ENCODE peak calls at places on chromosomes 4 and X, in five cellular contexts. U is hepatocyte; O is NT2/D1; J is activated naive CD4-positive, alpha-beta T cell treated with anti-CD3 and anti-CD28 coated beads for 36 hours; S is T-helper 1 cell. E is an unnamed sample.

GRCh38 chr4:159105761-159106243 is 2.9 kb downstream of the RAPGEF2 start:
- DNase-seq in J (peak), S (no peak), U (no peak), O (no peak), E (no peak)

GRCh38 chrX:49257846-49258748 is 6.4 kb downstream of the FOXP3 start:
- DNase-seq in J (peak), O (no peak), U (no peak), S (no peak), E (no peak)

GRCh38 chr4:108301583-108302256 is 133.0 kb upstream of the LEF1 start:
- DNase-seq in J (no peak), U (peak), O (no peak), S (no peak), E (no peak)

GRCh38 chr4:118417325-118417724 is 64.5 kb upstream of the PRSS12 start:
- DNase-seq in U (no peak), O (no peak), S (no peak), J (no peak), E (no peak)

GRCh38 chr4:113294910-113295309 is 245.5 kb downstream of the ANK2 start:
- DNase-seq in U (no peak), J (no peak), O (no peak), S (no peak), E (no peak)

GRCh38 chr4:5558502-5558901 is 149.9 kb downstream of the EVC2 start:
- DNase-seq in J (no peak), U (no peak), S (no peak), O (no peak), E (no peak)

GRCh38 chrX:8748855-8749254 is 16.9 kb upstream of the ANOS1 start:
- DNase-seq in S (no peak), O (no peak), J (peak), U (peak), E (no peak)

GRCh38 chrX:67724359-67725110 is 180.7 kb downstream of the AR start:
- DNase-seq in U (no peak), S (no peak), O (no peak), J (no peak), E (no peak)

GRCh38 chrX:31036895-31037294 is 34.9 kb downstream of the FTHL17 start:
- DNase-seq in J (peak), U (peak), O (no peak), S (no peak), E (no peak)

GRCh38 chr4:20127626-20128025 is 124.1 kb upstream of the SLIT2 start:
- DNase-seq in J (no peak), U (no peak), O (no peak), S (no peak), E (no peak)

GRCh38 chrX:9456250-9457074 is 8.4 kb upstream of the TBL1X start:
- DNase-seq in O (no peak), S (no peak), J (peak), U (no peak), E (no peak)

GRCh38 chr4:4851081-4851480 is 8.4 kb upstream of the MSX1 start:
- DNase-seq in O (no peak), J (no peak), S (no peak), U (no peak), E (no peak)

GRCh38 chr4:31674313-31674947 is 954.3 kb downstream of the PCDH7 start:
- DNase-seq in U (peak), O (no peak), S (no peak), J (no peak), E (no peak)

GRCh38 chr4:57989430-57989829 is 879.2 kb upstream of the IGFBP7 start:
- DNase-seq in U (no peak), J (no peak), S (no peak), O (no peak), E (no peak)